ENCODE peak calls at places on chromosome 5, in eight cellular contexts. V, K, L, Z, E, D, S and F are unnamed samples.

GRCh38 chr5:55176176-55176818 is 3.3 kb upstream of the CDC20B start:
- DNase-seq in V (peak), K (peak), L (no peak), Z (no peak), E (no peak), D (no peak), S (peak), F (peak)

GRCh38 chr5:54243483-54244080 is 66.8 kb downstream of the ARL15 start:
- DNase-seq in V (peak), K (peak), L (no peak), Z (no peak), E (no peak), D (peak), S (peak), F (peak)

GRCh38 chr5:33850100-33850594 is 41.6 kb downstream of the ADAMTS12 start:
- DNase-seq in V (no peak), K (no peak), L (no peak), Z (no peak), E (peak), D (peak), S (no peak), F (no peak)

GRCh38 chr5:110361501-110361900 is 365.0 kb downstream of the TMEM232 start:
- DNase-seq in V (no peak), K (no peak), L (no peak), Z (no peak), E (no peak), D (no peak), S (no peak), F (no peak)

GRCh38 chr5:1817261-1818043 is 16.2 kb downstream of the NDUFS6 start:
- DNase-seq in V (no peak), K (no peak), L (no peak), Z (no peak), E (no peak), D (no peak), S (no peak), F (no peak)

GRCh38 chr5:172086312-172086975 is 80.0 kb upstream of the FBXW11 start:
- DNase-seq in V (no peak), K (no peak), L (no peak), Z (no peak), E (no peak), D (no peak), S (no peak), F (no peak)

GRCh38 chr5:160315968-160316367 is 3.6 kb upstream of the CCNJL start:
- DNase-seq in V (no peak), K (no peak), L (no peak), Z (no peak), E (no peak), D (peak), S (no peak), F (no peak)

GRCh38 chr5:149796025-149796424 is 65.9 kb downstream of the PPARGC1B start:
- DNase-seq in V (no peak), K (no peak), L (no peak), Z (no peak), E (no peak), D (peak), S (no peak), F (no peak)

GRCh38 chr5:146463446-146463845 is 16.3 kb downstream of the TCERG1 start:
- DNase-seq in V (no peak), K (no peak), L (no peak), Z (no peak), E (no peak), D (no peak), S (no peak), F (no peak)

GRCh38 chr5:95760291-95761191 is 29.4 kb downstream of the RHOBTB3 start:
- DNase-seq in V (no peak), K (no peak), L (no peak), Z (no peak), E (peak), D (peak), S (no peak), F (no peak)

GRCh38 chr5:61860978-61861377 is 445.0 kb upstream of the KIF2A start:
- DNase-seq in V (no peak), K (no peak), L (no peak), Z (no peak), E (no peak), D (no peak), S (no peak), F (no peak)
- TF ChIP-seq CTCF in V (no peak), K (no peak), L (no peak), Z (no peak), E (no peak), D (no peak), S (no peak), F (peak)

DNA sequence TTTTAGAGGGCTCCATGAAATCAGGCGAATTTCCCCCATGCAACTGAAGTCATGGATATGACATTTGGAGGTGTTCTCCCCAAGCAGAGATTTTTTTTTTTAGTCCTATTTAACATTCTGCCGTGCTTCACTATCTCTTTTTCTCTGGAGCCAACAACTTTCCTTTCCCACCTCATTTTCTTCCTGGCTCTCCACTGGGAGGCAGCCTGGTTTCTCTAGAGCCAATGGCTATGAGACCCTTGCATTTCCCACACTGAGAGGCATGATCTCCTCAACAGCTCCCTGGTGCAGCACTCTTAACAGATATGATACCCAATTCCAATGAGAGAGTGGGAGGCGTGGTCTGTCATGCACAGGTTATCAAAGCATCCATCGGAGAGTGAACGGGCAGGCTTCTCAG is 310.8 kb downstream of the DRD1 start:
- DNase-seq in V (no peak), K (no peak), L (no peak), Z (no peak), E (no peak), D (no peak), S (no peak), F (no peak)
- TF ChIP-seq CTCF in V (no peak), K (no peak), L (no peak), Z (no peak), E (no peak), D (no peak), S (no peak), F (no peak)

GRCh38 chr5:116472274-116472673 is 102.3 kb downstream of the SEMA6A start:
- DNase-seq in V (no peak), K (no peak), L (no peak), Z (no peak), E (no peak), D (no peak), S (no peak), F (no peak)
- TF ChIP-seq CTCF in V (no peak), K (peak), L (no peak), Z (no peak), E (no peak), D (no peak), S (no peak), F (peak)

DNA sequence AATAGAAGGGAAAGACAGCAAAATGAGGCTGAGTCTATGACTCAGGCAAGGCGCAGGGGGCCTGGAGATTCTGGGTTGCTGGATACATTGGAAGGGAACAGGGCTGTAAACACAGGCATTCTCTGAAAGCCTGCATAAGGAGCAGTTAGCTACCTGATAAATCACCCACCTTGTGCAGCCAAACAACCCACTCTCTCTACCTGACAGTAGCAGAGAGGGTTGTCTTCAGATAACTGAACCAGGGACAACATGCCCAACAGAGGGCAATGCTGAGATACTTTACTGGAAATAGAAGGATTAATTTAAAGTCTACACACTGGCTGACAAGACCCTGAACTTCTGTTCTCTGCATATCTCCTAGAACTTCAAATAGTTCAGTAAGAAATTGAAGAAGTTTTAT is 161.6 kb downstream of the KCTD16 start:
- DNase-seq in V (no peak), K (peak), L (no peak), Z (no peak), E (no peak), D (peak), S (peak), F (no peak)
- TF ChIP-seq CTCF in V (peak), K (peak), L (no peak), Z (no peak), E (no peak), D (peak), S (peak), F (peak)

GRCh38 chr5:81802020-81802419 is 51.1 kb upstream of the SSBP2 start:
- DNase-seq in V (no peak), K (no peak), L (no peak), Z (no peak), E (no peak), D (no peak), S (no peak), F (no peak)
- TF ChIP-seq CTCF in V (no peak), K (no peak), L (no peak), Z (no peak), E (no peak), D (no peak), S (no peak), F (no peak)

GRCh38 chr5:83388608-83389007 is 82.9 kb upstream of the VCAN start:
- DNase-seq in V (no peak), K (no peak), L (no peak), Z (no peak), E (no peak), D (peak), S (no peak), F (no peak)

GRCh38 chr5:83387041-83387440 is 84.5 kb upstream of the VCAN start:
- DNase-seq in V (no peak), K (no peak), L (no peak), Z (no peak), E (no peak), D (peak), S (no peak), F (no peak)

GRCh38 chr5:83385812-83386211 is 85.7 kb upstream of the VCAN start:
- DNase-seq in V (no peak), K (no peak), L (no peak), Z (no peak), E (no peak), D (no peak), S (no peak), F (no peak)
- TF ChIP-seq CTCF in V (no peak), K (no peak), L (no peak), Z (no peak), E (no peak), D (no peak), S (no peak), F (no peak)

DNA sequence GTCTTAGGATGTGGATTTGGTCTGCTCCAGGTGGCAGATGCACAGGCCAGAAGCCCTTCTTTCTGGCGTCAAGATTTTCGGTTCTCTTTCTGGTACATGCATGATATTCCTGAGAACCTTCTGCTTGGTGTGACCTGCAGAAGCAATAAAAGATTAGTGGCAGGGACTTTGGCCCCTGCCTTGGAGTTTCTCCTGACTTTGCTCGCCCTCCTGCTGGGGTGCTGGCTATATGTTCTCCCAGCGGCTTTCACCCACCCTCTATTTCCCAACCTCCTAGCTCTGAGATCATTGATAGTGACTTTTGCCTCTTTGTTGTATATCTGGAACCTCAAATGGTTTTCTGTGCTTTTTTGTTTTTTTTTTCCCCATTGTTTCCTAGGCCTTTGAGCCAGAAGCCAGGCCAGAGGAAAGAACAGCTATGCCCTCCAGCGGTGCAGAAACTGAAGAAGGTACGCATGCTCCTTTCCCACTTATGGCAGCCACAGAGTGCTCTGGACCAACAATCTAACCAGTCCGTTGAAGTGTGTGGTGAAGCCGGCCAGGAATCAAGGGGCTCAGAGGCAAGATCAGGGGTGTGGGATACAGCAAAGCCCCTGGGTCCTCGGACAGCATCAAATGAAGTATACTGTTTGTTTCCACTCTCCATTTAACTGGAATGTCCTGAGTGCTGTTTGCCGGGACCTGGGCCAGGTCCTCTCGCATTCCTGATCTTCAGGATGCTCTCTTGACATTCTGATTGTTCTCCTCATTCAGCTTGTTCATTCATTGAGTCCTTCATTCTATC is 154.5 kb downstream of the ARHGEF28 start:
- DNase-seq in V (no peak), K (no peak), L (no peak), Z (no peak), E (no peak), D (no peak), S (no peak), F (no peak)
- TF ChIP-seq CTCF in V (no peak), K (no peak), L (no peak), Z (no peak), E (no peak), D (no peak), S (no peak), F (no peak)

DNA sequence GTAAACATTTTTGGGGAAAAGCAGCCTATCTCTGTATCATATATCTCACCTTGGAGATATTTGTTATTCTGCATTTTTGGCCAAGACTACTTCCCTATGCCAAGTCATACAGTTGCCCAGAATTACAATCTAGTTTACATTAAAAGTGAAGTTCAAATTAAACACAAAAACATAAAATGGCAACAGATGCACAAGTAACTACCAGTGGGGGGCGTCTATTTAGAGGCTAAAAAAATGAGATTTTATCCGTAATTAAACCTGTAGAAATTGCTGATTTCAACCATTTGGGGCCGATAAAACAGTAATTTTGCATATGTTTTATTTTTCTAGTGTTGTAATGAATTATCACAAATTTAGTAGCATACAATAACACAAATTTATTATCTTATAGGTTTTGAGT is 787.1 kb upstream of the CHD1 start:
- DNase-seq in V (no peak), K (no peak), L (no peak), Z (no peak), E (no peak), D (no peak), S (no peak), F (no peak)
- TF ChIP-seq CTCF in V (no peak), K (peak), L (no peak), Z (no peak), E (no peak), D (no peak), S (no peak), F (peak)

GRCh38 chr5:173496129-173496882 is 120.1 kb downstream of the BOD1 start:
- DNase-seq in V (no peak), K (no peak), L (no peak), Z (no peak), E (no peak), D (peak), S (no peak), F (no peak)
- TF ChIP-seq CTCF in V (no peak), K (no peak), L (no peak), Z (no peak), E (no peak), D (no peak), S (no peak), F (no peak)